ENCODE peak calls at places on chromosomes 11 and 22, in six cellular contexts. A is fibroblast of lung; E is CD4-positive, alpha-beta memory T cell; K is tibial artery; O is heart left ventricle; S is cardiac muscle cell. H is an unnamed sample.

GRCh38 chr11:128756469-128756868 is 62.6 kb downstream of the FLI1 start:
- DNase-seq in O (no peak), S (no peak), E (no peak), K (no peak), A (no peak), H (no peak)

GRCh38 chr11:68863553-68864265 is 22.0 kb upstream of the CPT1A start:
- DNase-seq in K (no peak), A (no peak), E (no peak), O (no peak), S (no peak), H (no peak)

GRCh38 chr11:72081856-72082255 is 1.2 kb downstream of the LRRC51 start:
- DNase-seq in O (no peak), S (no peak), A (no peak), E (no peak), K (no peak), H (no peak)

GRCh38 chr22:23437779-23438178 is 142.3 kb downstream of the IGLL1 start:
- DNase-seq in O (no peak), A (no peak), E (no peak), K (no peak), S (no peak), H (no peak)

GRCh38 chr11:110090466-110091026 is 2.6 kb upstream of the ZC3H12C start:
- DNase-seq in O (no peak), A (no peak), S (no peak), E (no peak), K (no peak), H (no peak)

GRCh38 chr11:10623797-10624761 is 55.6 kb upstream of the LYVE1 start:
- DNase-seq in A (peak; percentile 32), S (peak; percentile 40), E (no peak), K (no peak), O (no peak), H (peak; percentile 41)

GRCh38 chr11:1309498-1310314 is at the start of gene TOLLIP:
- DNase-seq in E (peak; percentile 96), A (peak; percentile 91), K (peak; percentile 93), S (peak; percentile 96), O (peak; percentile 98), H (peak; percentile 98)

GRCh38 chr11:107849791-107850190 is 8.8 kb downstream of the SLC35F2 start:
- DNase-seq in S (no peak), K (no peak), A (no peak), E (no peak), O (no peak), H (no peak)

GRCh38 chr11:134978388-134979088 is 566.5 kb upstream of the B3GAT1 start:
- DNase-seq in O (no peak), E (no peak), A (no peak), K (no peak), S (no peak), H (no peak)

GRCh38 chr22:38452373-38453064 is 2.5 kb downstream of the KCNJ4 start:
- DNase-seq in O (peak; percentile 85), K (no peak), A (peak; percentile 35), E (no peak), S (peak; percentile 53), H (peak; percentile 83)

GRCh38 chr11:133782116-133782725 is 63.1 kb downstream of the SPATA19 start:
- DNase-seq in O (no peak), K (no peak), S (no peak), A (no peak), E (no peak), H (no peak)

GRCh38 chr22:47748887-47749286 is 986.4 kb downstream of the TBC1D22A start:
- DNase-seq in E (no peak), O (no peak), K (no peak), A (no peak), S (no peak), H (no peak)

GRCh38 chr11:3853935-3854659 is 1.4 kb upstream of the STIM1 start:
- DNase-seq in K (peak; percentile 45), S (no peak), A (no peak), O (peak; percentile 47), E (peak; percentile 87), H (no peak)

GRCh38 chr11:128156486-128156885 is 430.9 kb downstream of the ETS1 start:
- DNase-seq in K (no peak), E (no peak), A (no peak), S (no peak), O (no peak), H (no peak)

GRCh38 chr22:24752091-24752623 is 22.4 kb downstream of the PIWIL3 start:
- DNase-seq in S (no peak), O (no peak), A (no peak), K (no peak), E (no peak), H (no peak)

GRCh38 chr11:106077609-106078517 is at the start of gene AASDHPPT:
- DNase-seq in O (peak; percentile 26), S (peak; percentile 65), K (no peak), A (peak; percentile 64), E (no peak), H (peak; percentile 6)

GRCh38 chr11:129992161-129992944 is 10.3 kb downstream of the PRDM10 start:
- DNase-seq in O (no peak), S (peak; percentile 36), K (no peak), E (peak; percentile 53), A (peak; percentile 8), H (no peak)

GRCh38 chr11:67627788-67628624 is 1.7 kb downstream of the NUDT8 start:
- DNase-seq in K (no peak), S (no peak), O (peak; percentile 36), E (peak; percentile 24), A (no peak), H (peak; percentile 14)

GRCh38 chr22:39306456-39307361 is 12.7 kb downstream of the RPL3 start:
- DNase-seq in A (peak; percentile 18), S (peak; percentile 59), O (peak; percentile 66), E (no peak), K (peak; percentile 54), H (no peak)

GRCh38 chr22:36585841-36586240 is 56.9 kb upstream of the EIF3D start:
- DNase-seq in O (no peak), S (no peak), A (no peak), E (no peak), K (no peak), H (no peak)
- H3K27me3 ChIP-seq in O (no peaks in the 10 kb centered on the region), S (no peaks in the 10 kb centered on the region), A (peaks cover 7% of the 10 kb centered on the region), E (no peaks in the 10 kb centered on the region), K (peaks cover 61% of the 10 kb centered on the region), H (peaks cover 87% of the 10 kb centered on the region)

GRCh38 chr11:34448223-34448994 is 9.7 kb downstream of the CAT start:
- DNase-seq in A (no peak), E (no peak), K (no peak), O (no peak), S (no peak), H (no peak)
- H3K27ac ChIP-seq in A (no peak overlapping the region), E (no peak overlapping the region), K (no peak overlapping the region), O (peak overlapping the region; percentile 15), S (no peak overlapping the region), H (peak overlapping the region; percentile 67)

GRCh38 chr22:11626422-11626773 is 3901.6 kb upstream of the OR11H1 start:
- DNase-seq in A (no peak), O (peak; percentile 22), S (no peak), K (no peak), E (no peak), H (no peak)
- H3K9me3 ChIP-seq in A (no peaks in the 10 kb centered on the region), O (peaks cover 71% of the 10 kb centered on the region), S (peaks cover 23% of the 10 kb centered on the region), K (peaks cover 4% of the 10 kb centered on the region), E (no peaks in the 10 kb centered on the region), H (peaks cover 7% of the 10 kb centered on the region)

DNA sequence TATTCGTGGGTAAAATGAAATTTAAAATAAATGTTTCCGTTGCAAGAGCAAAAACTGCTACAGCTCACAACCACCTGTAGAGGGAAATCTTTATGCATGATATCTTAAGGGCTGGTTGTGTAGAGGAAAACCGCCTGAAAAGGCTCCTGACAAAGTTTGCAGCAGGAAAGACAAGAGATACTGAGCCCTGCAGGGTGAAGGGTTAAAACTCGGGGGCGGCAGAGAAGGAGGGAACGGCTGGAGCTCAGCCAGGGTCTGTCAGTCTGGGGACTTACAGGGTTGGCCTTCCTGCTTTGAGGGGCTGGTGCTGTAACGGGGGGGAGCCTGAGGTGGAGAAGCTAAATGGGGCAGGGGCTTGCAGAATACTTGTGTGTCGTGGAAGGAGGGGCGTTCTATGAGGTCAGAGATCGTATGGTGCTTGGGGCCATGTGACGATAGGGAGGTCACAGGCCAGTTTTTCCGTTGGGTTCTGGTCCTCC is 122.9 kb upstream of the HSD17B12 start:
- DNase-seq in S (peak; percentile 68), E (no peak), K (no peak), A (peak; percentile 22), O (peak; percentile 24), H (no peak)
- H3K27me3 ChIP-seq in S (no peaks in the 10 kb centered on the region), E (peaks cover 19% of the 10 kb centered on the region), K (peaks cover 56% of the 10 kb centered on the region), A (peaks cover 32% of the 10 kb centered on the region), O (peaks cover 17% of the 10 kb centered on the region), H (no peaks in the 10 kb centered on the region)

DNA sequence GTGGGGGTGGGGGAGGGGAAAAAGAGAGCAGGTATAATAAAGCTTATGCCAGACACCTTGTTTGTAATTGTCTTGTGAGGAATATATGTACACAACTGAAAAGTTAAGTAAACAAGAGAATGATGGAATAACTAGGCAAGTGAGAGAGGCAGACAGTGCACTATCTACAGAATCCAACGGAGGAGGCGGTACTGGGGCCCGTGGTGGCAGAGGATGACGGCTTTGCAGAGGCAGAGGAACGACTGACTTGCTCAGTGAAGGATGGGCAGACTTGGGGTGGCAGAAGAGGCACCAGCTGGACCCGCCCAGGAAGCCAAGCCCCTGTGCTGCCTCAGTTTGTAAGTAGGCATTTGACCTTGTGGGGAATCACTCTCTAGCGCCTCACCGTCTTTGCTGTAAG is 297.6 kb downstream of the ST3GAL4 start:
- DNase-seq in O (no peak), S (no peak), A (no peak), K (no peak), E (no peak), H (no peak)
- H3K27ac ChIP-seq in O (no peak overlapping the region), S (no peak overlapping the region), A (no peak overlapping the region), K (no peak overlapping the region), E (no peak overlapping the region), H (no peak overlapping the region)